ENCODE peak calls at places on chromosomes 1 and 21, in four cellular contexts. Z is uterus, Y is tibial artery, U is left lung. E is an unnamed sample. For H3K36me3, the result is how much of the 10 kb centered on the place peaks cover.

GRCh38 chr1:156898151-156898550 is 4.6 kb downstream of the PEAR1 start:
- DNase-seq in Z (peak), Y (no peak), U (peak), E (peak)

GRCh38 chr1:26020390-26020789 is 1.2 kb upstream of the EXTL1 start:
- DNase-seq in Z (peak), Y (no peak), U (no peak), E (peak)

GRCh38 chr1:186213225-186213607 is 161.8 kb downstream of the TPR start:
- DNase-seq in Z (no peak), Y (no peak), U (no peak), E (no peak)

GRCh38 chr1:224430511-224431113 is 4.0 kb downstream of the WDR26 start:
- DNase-seq in Z (no peak), Y (no peak), U (no peak), E (no peak)

GRCh38 chr1:217534566-217534965 is 96.3 kb downstream of the GPATCH2 start:
- DNase-seq in Z (no peak), Y (no peak), U (no peak), E (no peak)

GRCh38 chr21:17081193-17081592 is 431.6 kb upstream of the CXADR start:
- DNase-seq in Z (no peak), Y (no peak), U (no peak), E (no peak)

GRCh38 chr1:61638296-61638695 is 86.6 kb downstream of the TM2D1 start:
- DNase-seq in Z (no peak), Y (peak), U (no peak), E (no peak)

GRCh38 chr21:41816583-41817165 is 49.8 kb upstream of the RIPK4 start:
- DNase-seq in Z (peak), Y (peak), U (peak), E (peak)

GRCh38 chr1:214234635-214235025 is 46.3 kb upstream of the SMYD2 start:
- DNase-seq in Z (no peak), Y (no peak), U (no peak), E (no peak)

GRCh38 chr1:42979888-42980800 is 21.5 kb upstream of the SLC2A1 start:
- DNase-seq in Z (no peak), Y (no peak), U (no peak), E (no peak)

GRCh38 chr1:55363261-55363660 is 148.1 kb upstream of the USP24 start:
- DNase-seq in Z (no peak), Y (no peak), U (no peak), E (no peak)

GRCh38 chr1:12615916-12616708 is 1.9 kb downstream of the DHRS3 start:
- DNase-seq in Z (peak), Y (peak), U (peak), E (peak)

GRCh38 chr1:34657266-34657665 is 97.6 kb upstream of the GJB5 start:
- DNase-seq in Z (no peak), Y (no peak), U (no peak), E (no peak)

GRCh38 chr1:80375662-80376061 is 1369.1 kb upstream of the ADGRL4 start:
- DNase-seq in Z (no peak), Y (no peak), U (no peak), E (no peak)

GRCh38 chr1:234322979-234323378 is 50.3 kb upstream of the COA6 start:
- DNase-seq in Z (no peak), Y (no peak), U (no peak), E (no peak)

GRCh38 chr1:1873186-1873585 is 17.7 kb downstream of the GNB1 start:
- DNase-seq in Z (no peak), Y (no peak), U (peak), E (peak)

GRCh38 chr1:34865573-34865972 is 6.0 kb upstream of the SMIM12 start:
- DNase-seq in Z (peak), Y (no peak), U (no peak), E (no peak)

GRCh38 chr1:24506706-24507422 is 4.2 kb downstream of the RCAN3 start:
- DNase-seq in Z (no peak), Y (no peak), U (no peak), E (no peak)

GRCh38 chr1:3473381-3473844 is 18.9 kb downstream of the ARHGEF16 start:
- DNase-seq in Z (no peak), Y (no peak), U (no peak), E (no peak)

GRCh38 chr1:32927441-32927840 is 26.3 kb upstream of the TMEM54 start:
- DNase-seq in Z (no peak), Y (no peak), U (no peak), E (no peak)

GRCh38 chr1:98126740-98127139 is 205.9 kb upstream of the DPYD start:
- DNase-seq in Z (no peak), Y (no peak), U (no peak), E (no peak)

GRCh38 chr1:25021586-25022215 is 91.6 kb upstream of the RUNX3 start:
- DNase-seq in Z (no peak), Y (no peak), U (no peak), E (no peak)

GRCh38 chr1:224801761-224802490 is 127.5 kb upstream of the DNAH14 start:
- DNase-seq in Z (no peak), Y (no peak), U (no peak), E (no peak)

GRCh38 chr1:151144474-151145157 is 1.8 kb downstream of the SEMA6C start:
- DNase-seq in Z (no peak), Y (no peak), U (peak), E (no peak)

GRCh38 chr1:37739222-37739621 is 25.7 kb downstream of the EPHA10 start:
- DNase-seq in Z (no peak), Y (no peak), U (no peak), E (no peak)

GRCh38 chr1:65791396-65791795 is 1.3 kb upstream of the PDE4B start:
- DNase-seq in Z (no peak), Y (peak), U (no peak), E (no peak)

GRCh38 chr1:83787246-83787998 is 211.5 kb downstream of the TTLL7 start:
- DNase-seq in Z (no peak), Y (no peak), U (no peak), E (no peak)

GRCh38 chr1:54459714-54460113 is 53.5 kb upstream of the SSBP3 start:
- DNase-seq in Z (no peak), Y (no peak), U (no peak), E (no peak)

GRCh38 chr1:193348126-193349045 is 162.0 kb upstream of the B3GALT2 start:
- DNase-seq in Z (no peak), Y (no peak), U (no peak), E (no peak)

GRCh38 chr1:172278478-172278877 is 142.0 kb upstream of the C1orf105 start:
- DNase-seq in Z (no peak), Y (no peak), U (no peak), E (no peak)

GRCh38 chr1:181076852-181077251 is 11.6 kb upstream of the IER5 start:
- DNase-seq in Z (no peak), Y (no peak), U (no peak), E (no peak)

GRCh38 chr1:228314658-228315483 is 91.8 kb downstream of the TRIM11 start:
- DNase-seq in Z (no peak), Y (no peak), U (peak), E (no peak)

GRCh38 chr1:101284021-101284420 is 47.2 kb downstream of the S1PR1 start:
- DNase-seq in Z (no peak), Y (no peak), U (no peak), E (no peak)

GRCh38 chr21:46386726-46387073 is 62.7 kb downstream of the PCNT start:
- DNase-seq in Z (no peak), Y (no peak), U (no peak), E (no peak)

GRCh38 chr1:236524142-236524891 is 535 bp downstream of the LGALS8 start:
- DNase-seq in Z (peak), Y (peak), U (peak), E (peak)

GRCh38 chr1:62425041-62425440 is 11.8 kb upstream of the USP1 start:
- DNase-seq in Z (no peak), Y (no peak), U (no peak), E (no peak)

GRCh38 chr1:22262583-22262982 is 119.7 kb upstream of the WNT4 start:
- DNase-seq in Z (no peak), Y (no peak), U (no peak), E (no peak)

DNA sequence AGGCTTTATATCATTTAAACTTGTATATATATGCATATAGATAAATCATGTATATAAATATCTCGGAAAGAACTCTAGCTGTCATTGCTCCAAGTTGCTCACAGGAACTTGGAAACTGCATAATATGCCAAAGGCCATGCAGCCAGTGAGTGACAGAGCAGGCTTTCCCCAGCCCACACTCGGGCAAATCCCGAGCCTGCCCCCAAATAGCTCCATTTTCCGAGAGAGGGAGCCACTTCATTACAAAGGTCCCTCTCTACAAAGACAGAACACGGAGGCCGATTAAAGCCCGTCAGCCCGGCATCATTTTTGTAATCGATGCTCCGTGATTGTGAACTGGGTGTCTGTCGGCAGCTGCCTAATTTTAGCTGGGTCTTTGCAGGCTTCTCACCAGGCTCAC is 663.8 kb downstream of the PTPRU start:
- DNase-seq in Z (no peak), Y (no peak), U (no peak), E (no peak)
- TF ChIP-seq CTCF in Z (no peak), Y (no peak), U (no peak), E (no peak)

DNA sequence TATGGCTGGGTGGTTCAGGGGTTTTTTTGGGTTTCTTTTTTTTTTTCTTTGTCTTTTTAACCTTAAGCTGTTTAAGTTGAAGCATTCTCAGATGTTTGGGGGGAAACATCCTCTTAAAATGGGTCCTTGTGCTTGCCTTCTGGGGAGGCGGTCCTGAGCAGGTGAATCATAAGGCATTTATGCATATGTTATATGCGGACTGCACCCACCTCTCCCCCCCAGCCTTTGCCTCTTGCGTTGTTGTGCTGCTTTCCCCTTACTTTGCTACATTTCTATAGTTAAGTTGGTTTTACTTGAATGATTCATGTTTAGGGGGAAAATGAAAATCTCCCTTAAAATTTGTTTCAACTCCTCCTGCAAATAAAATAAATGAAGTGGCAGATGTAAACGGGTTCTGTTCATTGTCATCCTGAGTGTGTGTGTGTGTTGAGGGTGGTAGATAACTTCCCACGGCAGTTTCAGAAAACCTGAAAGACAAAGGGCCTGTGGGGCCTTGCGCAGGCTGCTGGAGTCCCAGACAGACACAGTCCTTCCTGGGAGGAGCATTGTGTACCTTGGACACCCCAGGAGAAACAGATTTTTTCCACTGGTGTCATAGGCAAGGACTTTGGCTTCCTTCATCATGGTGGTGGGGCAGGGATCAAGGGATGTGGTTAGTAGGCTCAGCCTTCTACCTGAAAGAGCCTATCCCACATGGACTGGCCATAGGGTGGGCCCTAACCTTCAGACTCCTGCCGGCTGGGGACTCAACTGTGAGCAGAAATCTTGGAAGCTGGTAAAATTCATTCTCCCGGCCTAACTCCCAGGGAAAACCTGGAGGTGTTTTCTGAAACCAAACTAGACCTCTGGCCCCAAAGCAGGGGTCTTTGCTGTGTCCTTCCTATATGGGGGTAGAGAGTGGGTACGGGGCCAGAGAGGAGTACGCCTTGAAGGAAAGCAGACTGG is 926 bp upstream of the SH3D21 start:
- DNase-seq in Z (no peak), Y (no peak), U (no peak), E (no peak)
- H3K36me3 ChIP-seq in Z (under half), Y (under half), U (under half), E (under half)

DNA sequence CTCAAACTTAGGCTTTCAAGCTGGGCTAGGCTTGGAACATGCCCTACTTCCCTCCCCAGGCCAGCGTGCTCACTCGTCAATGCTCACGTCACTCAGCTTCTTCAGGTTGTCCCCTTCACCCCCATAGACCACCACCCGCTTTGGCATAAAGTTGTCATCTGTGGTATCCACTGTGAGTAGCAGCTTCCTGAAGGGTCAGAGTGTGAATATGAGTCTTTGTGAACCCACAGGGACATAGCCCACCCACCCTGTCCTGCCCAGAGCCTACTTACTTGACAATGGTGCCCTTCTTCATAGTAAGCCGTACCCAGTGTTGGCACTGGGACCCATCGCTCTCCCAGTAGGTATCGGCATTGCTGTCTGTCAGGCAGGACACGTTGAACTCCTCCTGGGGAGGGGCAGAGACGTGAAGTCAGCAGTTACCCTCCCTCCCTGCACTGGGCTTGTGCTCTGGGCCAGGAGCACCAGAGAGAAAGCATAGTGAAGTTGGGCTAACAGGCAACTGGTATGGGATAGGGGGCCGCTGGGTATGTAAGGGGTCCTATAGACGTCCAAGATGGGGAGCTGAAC is 1.7 kb downstream of the HECTD3 start:
- DNase-seq in Z (no peak), Y (no peak), U (no peak), E (no peak)
- H3K27ac ChIP-seq in Z (peak), Y (peak), U (no peak), E (no peak)

GRCh38 chr1:99529002-99529401 is 116.9 kb upstream of the PALMD start:
- DNase-seq in Z (no peak), Y (no peak), U (no peak), E (no peak)

GRCh38 chr1:99531578-99532570 is 114.0 kb upstream of the PALMD start:
- DNase-seq in Z (no peak), Y (no peak), U (no peak), E (no peak)

GRCh38 chr1:99525313-99525712 is 120.6 kb upstream of the PALMD start:
- DNase-seq in Z (no peak), Y (no peak), U (no peak), E (no peak)

GRCh38 chr1:99527545-99527944 is 118.4 kb upstream of the PALMD start:
- DNase-seq in Z (no peak), Y (no peak), U (no peak), E (no peak)

DNA sequence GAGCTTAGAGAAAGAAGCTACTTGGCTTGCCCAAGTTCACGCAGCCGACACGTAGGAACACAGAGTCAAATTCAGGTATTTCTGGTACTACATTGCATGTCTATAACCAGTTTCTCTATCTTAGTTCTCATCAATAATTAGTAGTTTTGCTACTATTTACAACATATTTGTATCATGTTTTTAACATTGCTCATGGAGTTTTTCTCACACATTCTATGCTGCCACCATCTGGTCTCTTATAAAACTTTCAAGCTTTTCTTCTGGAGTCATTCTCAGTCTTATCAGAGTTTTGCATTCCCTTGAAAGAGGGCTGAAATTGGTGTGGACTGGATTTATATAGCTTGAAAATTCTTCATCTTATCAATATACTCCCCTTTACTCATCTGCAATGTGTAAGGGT is 118.8 kb upstream of the PALMD start:
- DNase-seq in Z (no peak), Y (no peak), U (no peak), E (no peak)
- TF ChIP-seq CTCF in Z (peak), Y (no peak), U (no peak), E (peak)

DNA sequence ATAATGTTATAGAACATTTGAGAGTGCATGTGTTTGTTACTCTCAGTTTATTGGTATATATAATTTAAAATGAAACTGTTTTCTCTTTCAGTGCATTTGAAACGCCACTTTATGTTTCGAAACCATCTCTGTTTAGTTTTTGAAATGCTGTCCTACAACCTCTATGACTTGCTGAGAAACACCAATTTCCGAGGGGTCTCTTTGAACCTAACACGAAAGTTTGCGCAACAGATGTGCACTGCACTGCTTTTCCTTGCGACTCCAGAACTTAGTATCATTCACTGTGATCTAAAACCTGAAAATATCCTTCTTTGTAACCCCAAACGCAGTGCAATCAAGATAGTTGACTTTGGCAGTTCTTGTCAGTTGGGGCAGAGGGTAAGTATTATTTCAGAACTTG is 123.5 kb downstream of the DYRK1A start:
- DNase-seq in Z (no peak), Y (no peak), U (no peak), E (no peak)
- H3K36me3 ChIP-seq in Z (under half), Y (under half), U (under half), E (half or more)

DNA sequence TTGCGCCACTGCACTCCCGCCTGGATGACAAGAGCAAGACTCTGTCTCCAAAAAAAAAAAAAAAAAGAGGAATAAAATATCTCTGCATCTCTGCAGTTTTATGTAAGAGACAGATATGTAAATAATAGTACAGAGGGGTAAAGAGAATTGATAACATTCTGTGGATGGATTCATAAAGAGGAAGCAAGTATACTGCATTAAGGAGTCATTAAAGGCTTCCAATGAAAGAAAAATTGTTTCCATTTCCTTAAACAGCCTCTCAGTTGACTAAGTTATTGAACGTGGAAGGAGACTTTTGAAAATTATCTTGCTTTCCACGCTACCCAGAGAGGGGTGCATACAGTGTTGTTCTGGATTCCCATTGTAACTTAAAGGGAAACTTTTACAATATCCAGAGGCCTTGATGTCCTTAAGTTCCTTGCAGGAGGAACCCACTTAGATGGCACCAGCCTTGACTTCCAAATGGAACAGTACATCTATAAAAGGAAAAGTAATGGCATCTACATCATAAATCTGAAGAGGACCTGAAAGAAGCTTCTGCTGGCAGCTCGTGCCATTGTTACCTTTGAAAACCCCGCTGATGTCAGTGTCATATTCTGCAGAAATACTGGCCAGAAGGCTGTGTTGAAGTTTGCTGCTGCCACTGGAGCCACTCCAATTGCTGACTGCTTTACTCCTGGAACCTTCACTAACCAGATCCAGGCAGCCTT is 13.8 kb downstream of the CEP350 start:
- DNase-seq in Z (no peak), Y (no peak), U (no peak), E (no peak)
- H3K27ac ChIP-seq in Z (peak), Y (peak), U (no peak), E (no peak)

GRCh38 chr1:210757677-210758076 is 376.3 kb downstream of the KCNH1 start:
- DNase-seq in Z (no peak), Y (no peak), U (no peak), E (no peak)
- TF ChIP-seq CTCF in Z (no peak), Y (no peak), U (no peak), E (no peak)

GRCh38 chr1:93612510-93612909 is 69.1 kb downstream of the BCAR3 start:
- DNase-seq in Z (no peak), Y (no peak), U (no peak), E (no peak)
- H3K36me3 ChIP-seq in Z (under half), Y (under half), U (under half), E (under half)

DNA sequence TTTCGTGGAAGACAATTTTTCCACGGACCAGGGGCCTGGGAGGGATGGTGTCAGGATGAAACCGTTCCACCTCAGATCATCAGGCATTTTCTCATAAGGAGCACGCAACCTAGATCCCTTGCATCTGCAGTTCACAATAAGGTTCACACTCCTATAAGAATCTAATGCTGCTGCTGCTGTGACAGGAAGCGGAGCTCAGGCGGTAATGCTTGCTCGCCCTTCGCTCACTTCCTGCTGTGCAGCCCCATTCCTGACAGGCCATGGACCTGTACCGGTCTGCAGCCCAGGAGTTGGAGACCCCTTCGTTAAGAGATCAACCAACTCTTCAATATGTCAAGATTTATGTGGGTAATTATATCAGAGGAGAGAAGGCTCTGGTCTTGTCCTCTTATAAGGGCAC is 3.3 kb upstream of the DHX9 start:
- DNase-seq in Z (no peak), Y (no peak), U (no peak), E (no peak)
- H3K27ac ChIP-seq in Z (no peak), Y (no peak), U (no peak), E (no peak)

E was measured in heart left ventricle.